ENCODE peak calls at places on chromosomes 1 and 21, in five cellular contexts. One of them, this sample, is unnamed.

GRCh38 chr1:26138974-26139558 is 19.8 kb upstream of the FAM110D start:
- DNase-seq in CD8-positive, alpha-beta T cell: no peak
- DNase-seq in adipocyte: no peak
- DNase-seq in AG20443: no peak
- DNase-seq in OCI-LY7: peak
- DNase-seq in this sample: no peak

GRCh38 chr1:184870319-184870718 is 104.0 kb downstream of the NIBAN1 start:
- DNase-seq in CD8-positive, alpha-beta T cell: no peak
- DNase-seq in OCI-LY7: no peak
- DNase-seq in AG20443: no peak
- DNase-seq in adipocyte: no peak
- DNase-seq in this sample: no peak

GRCh38 chr21:34958040-34958439 is 91.1 kb downstream of the RUNX1 start:
- DNase-seq in AG20443: no peak
- DNase-seq in OCI-LY7: no peak
- DNase-seq in adipocyte: no peak
- DNase-seq in CD8-positive, alpha-beta T cell: no peak
- DNase-seq in this sample: no peak

GRCh38 chr21:45332981-45333582 is 45.4 kb upstream of the POFUT2 start:
- DNase-seq in CD8-positive, alpha-beta T cell: no peak
- DNase-seq in adipocyte: no peak
- DNase-seq in AG20443: no peak
- DNase-seq in OCI-LY7: no peak
- DNase-seq in this sample: no peak

GRCh38 chr1:169451425-169451824 is 24.2 kb upstream of the CCDC181 start:
- DNase-seq in CD8-positive, alpha-beta T cell: no peak
- DNase-seq in AG20443: no peak
- DNase-seq in OCI-LY7: no peak
- DNase-seq in adipocyte: no peak
- DNase-seq in this sample: no peak

GRCh38 chr1:207335695-207336363 is 14.4 kb downstream of the CD55 start:
- DNase-seq in CD8-positive, alpha-beta T cell: peak
- DNase-seq in adipocyte: no peak
- DNase-seq in AG20443: peak
- DNase-seq in OCI-LY7: peak
- DNase-seq in this sample: peak

GRCh38 chr1:47699492-47700220 is 261.8 kb downstream of the FOXD2 start:
- DNase-seq in CD8-positive, alpha-beta T cell: no peak
- DNase-seq in AG20443: no peak
- DNase-seq in OCI-LY7: no peak
- DNase-seq in adipocyte: peak
- DNase-seq in this sample: no peak

GRCh38 chr1:196361112-196361714 is 247.0 kb downstream of the KCNT2 start:
- DNase-seq in CD8-positive, alpha-beta T cell: no peak
- DNase-seq in OCI-LY7: no peak
- DNase-seq in adipocyte: no peak
- DNase-seq in AG20443: no peak
- DNase-seq in this sample: peak

GRCh38 chr1:185969028-185969427 is 234.8 kb downstream of the HMCN1 start:
- DNase-seq in AG20443: peak
- DNase-seq in OCI-LY7: no peak
- DNase-seq in adipocyte: peak
- DNase-seq in CD8-positive, alpha-beta T cell: no peak
- DNase-seq in this sample: peak

GRCh38 chr21:44426663-44427191 is 28.6 kb upstream of the LRRC3 start:
- DNase-seq in AG20443: no peak
- DNase-seq in adipocyte: no peak
- DNase-seq in CD8-positive, alpha-beta T cell: peak
- DNase-seq in OCI-LY7: no peak
- DNase-seq in this sample: no peak

GRCh38 chr21:18636897-18637296 is 233.3 kb upstream of the TMPRSS15 start:
- DNase-seq in adipocyte: no peak
- DNase-seq in OCI-LY7: no peak
- DNase-seq in AG20443: no peak
- DNase-seq in CD8-positive, alpha-beta T cell: no peak
- DNase-seq in this sample: no peak

GRCh38 chr1:178119623-178120022 is 25.7 kb downstream of the RASAL2 start:
- DNase-seq in OCI-LY7: no peak
- DNase-seq in CD8-positive, alpha-beta T cell: no peak
- DNase-seq in AG20443: no peak
- DNase-seq in adipocyte: no peak
- DNase-seq in this sample: no peak

GRCh38 chr1:47388548-47389238 is 27.4 kb upstream of the FOXE3 start:
- DNase-seq in adipocyte: peak
- DNase-seq in OCI-LY7: peak
- DNase-seq in AG20443: peak
- DNase-seq in CD8-positive, alpha-beta T cell: peak
- DNase-seq in this sample: peak

GRCh38 chr1:203211812-203212211 is 17.7 kb downstream of the CHIT1 start:
- DNase-seq in OCI-LY7: no peak
- DNase-seq in AG20443: no peak
- DNase-seq in CD8-positive, alpha-beta T cell: no peak
- DNase-seq in adipocyte: no peak
- DNase-seq in this sample: no peak

GRCh38 chr1:65253800-65254319 is 55.5 kb upstream of the DNAJC6 start:
- DNase-seq in adipocyte: no peak
- DNase-seq in OCI-LY7: no peak
- DNase-seq in CD8-positive, alpha-beta T cell: no peak
- DNase-seq in AG20443: no peak
- DNase-seq in this sample: no peak

GRCh38 chr1:91697322-91698260 is 188.4 kb downstream of the TGFBR3 start:
- DNase-seq in CD8-positive, alpha-beta T cell: peak
- DNase-seq in adipocyte: peak
- DNase-seq in AG20443: peak
- DNase-seq in OCI-LY7: no peak
- DNase-seq in this sample: no peak

GRCh38 chr1:160179336-160179735 is 11.0 kb upstream of the CASQ1 start:
- DNase-seq in OCI-LY7: no peak
- DNase-seq in AG20443: no peak
- DNase-seq in CD8-positive, alpha-beta T cell: no peak
- DNase-seq in adipocyte: no peak
- DNase-seq in this sample: no peak

GRCh38 chr1:33433509-33434362 is 2.8 kb upstream of the PHC2 start:
- DNase-seq in AG20443: peak
- DNase-seq in OCI-LY7: no peak
- DNase-seq in CD8-positive, alpha-beta T cell: no peak
- DNase-seq in adipocyte: peak
- DNase-seq in this sample: peak

GRCh38 chr1:230127105-230128054 is 60.3 kb downstream of the GALNT2 start:
- DNase-seq in adipocyte: no peak
- DNase-seq in CD8-positive, alpha-beta T cell: peak
- DNase-seq in OCI-LY7: no peak
- DNase-seq in AG20443: no peak
- DNase-seq in this sample: no peak

GRCh38 chr1:155776414-155776813 is 80.6 kb downstream of the GON4L start:
- DNase-seq in OCI-LY7: no peak
- DNase-seq in adipocyte: no peak
- DNase-seq in AG20443: no peak
- DNase-seq in CD8-positive, alpha-beta T cell: no peak
- DNase-seq in this sample: no peak

This sample was measured in AG08395.